ENCODE peak calls at places on chromosomes 11 and 22, in four cellular contexts. One of them, this sample, is unnamed.

GRCh38 chr11:106311531-106312230 is 234.2 kb downstream of the AASDHPPT start:
- DNase-seq in uterus: no peak
- DNase-seq in activated CD8-positive, alpha-beta T cell treated with anti-CD3 and anti-CD28 coated beads for 36 hours: no peak
- DNase-seq in MG63: no peak
- DNase-seq in this sample: no peak

GRCh38 chr11:129457321-129457720 is 81.7 kb downstream of the BARX2 start:
- DNase-seq in uterus: no peak
- DNase-seq in activated CD8-positive, alpha-beta T cell treated with anti-CD3 and anti-CD28 coated beads for 36 hours: no peak
- DNase-seq in MG63: no peak
- DNase-seq in this sample: no peak

GRCh38 chr11:28739489-28740280 is 631.5 kb downstream of the METTL15 start:
- DNase-seq in uterus: no peak
- DNase-seq in activated CD8-positive, alpha-beta T cell treated with anti-CD3 and anti-CD28 coated beads for 36 hours: no peak
- DNase-seq in MG63: no peak
- DNase-seq in this sample: no peak

GRCh38 chr11:35148163-35148562 is 9.2 kb downstream of the CD44 start:
- DNase-seq in uterus: no peak
- DNase-seq in activated CD8-positive, alpha-beta T cell treated with anti-CD3 and anti-CD28 coated beads for 36 hours: peak
- DNase-seq in MG63: no peak
- DNase-seq in this sample: no peak

GRCh38 chr11:120209750-120210650 is 832 bp upstream of the OAF start:
- DNase-seq in uterus: no peak
- DNase-seq in activated CD8-positive, alpha-beta T cell treated with anti-CD3 and anti-CD28 coated beads for 36 hours: no peak
- DNase-seq in MG63: no peak
- DNase-seq in this sample: no peak

GRCh38 chr11:116928845-116929244 is 91.4 kb upstream of the APOA1 start:
- DNase-seq in uterus: no peak
- DNase-seq in activated CD8-positive, alpha-beta T cell treated with anti-CD3 and anti-CD28 coated beads for 36 hours: no peak
- DNase-seq in MG63: no peak
- DNase-seq in this sample: no peak

GRCh38 chr11:1092919-1093318 is 18.2 kb downstream of the MUC2 start:
- DNase-seq in uterus: no peak
- DNase-seq in activated CD8-positive, alpha-beta T cell treated with anti-CD3 and anti-CD28 coated beads for 36 hours: no peak
- DNase-seq in MG63: no peak
- DNase-seq in this sample: no peak

GRCh38 chr11:126839496-126839895 is 161.1 kb downstream of the KIRREL3 start:
- DNase-seq in uterus: no peak
- DNase-seq in activated CD8-positive, alpha-beta T cell treated with anti-CD3 and anti-CD28 coated beads for 36 hours: no peak
- DNase-seq in MG63: no peak
- DNase-seq in this sample: no peak

GRCh38 chr11:47388697-47389576 is 10.6 kb upstream of the SPI1 start:
- DNase-seq in uterus: no peak
- DNase-seq in activated CD8-positive, alpha-beta T cell treated with anti-CD3 and anti-CD28 coated beads for 36 hours: no peak
- DNase-seq in MG63: no peak
- DNase-seq in this sample: no peak

GRCh38 chr11:57392421-57393105 is 2.1 kb upstream of the PRG2 start:
- DNase-seq in uterus: no peak
- DNase-seq in activated CD8-positive, alpha-beta T cell treated with anti-CD3 and anti-CD28 coated beads for 36 hours: no peak
- DNase-seq in MG63: no peak
- DNase-seq in this sample: no peak

GRCh38 chr11:112637046-112637445 is 324.2 kb upstream of the NCAM1 start:
- DNase-seq in uterus: no peak
- DNase-seq in activated CD8-positive, alpha-beta T cell treated with anti-CD3 and anti-CD28 coated beads for 36 hours: no peak
- DNase-seq in MG63: no peak
- DNase-seq in this sample: no peak

GRCh38 chr22:19014886-19015285 is 78.8 kb upstream of the PRODH start:
- DNase-seq in uterus: no peak
- DNase-seq in activated CD8-positive, alpha-beta T cell treated with anti-CD3 and anti-CD28 coated beads for 36 hours: no peak
- DNase-seq in MG63: no peak
- DNase-seq in this sample: no peak

GRCh38 chr11:19498986-19499669 is 213.5 kb upstream of the NAV2 start:
- DNase-seq in uterus: no peak
- DNase-seq in activated CD8-positive, alpha-beta T cell treated with anti-CD3 and anti-CD28 coated beads for 36 hours: no peak
- DNase-seq in MG63: peak
- DNase-seq in this sample: no peak

GRCh38 chr22:26837784-26838520 is 180.6 kb downstream of the MIAT start:
- DNase-seq in uterus: no peak
- DNase-seq in activated CD8-positive, alpha-beta T cell treated with anti-CD3 and anti-CD28 coated beads for 36 hours: no peak
- DNase-seq in MG63: no peak
- DNase-seq in this sample: no peak

GRCh38 chr22:45268958-45269844 is 15.5 kb upstream of the UPK3A start:
- DNase-seq in uterus: peak
- DNase-seq in activated CD8-positive, alpha-beta T cell treated with anti-CD3 and anti-CD28 coated beads for 36 hours: peak
- DNase-seq in MG63: peak
- DNase-seq in this sample: peak

GRCh38 chr11:121063728-121064127 is 37.3 kb upstream of the TECTA start:
- DNase-seq in uterus: no peak
- DNase-seq in activated CD8-positive, alpha-beta T cell treated with anti-CD3 and anti-CD28 coated beads for 36 hours: peak
- DNase-seq in MG63: no peak
- DNase-seq in this sample: no peak

GRCh38 chr11:102936864-102937509 is 18.5 kb downstream of the MMP13 start:
- DNase-seq in uterus: no peak
- DNase-seq in activated CD8-positive, alpha-beta T cell treated with anti-CD3 and anti-CD28 coated beads for 36 hours: no peak
- DNase-seq in MG63: no peak
- DNase-seq in this sample: no peak

GRCh38 chr22:32574397-32574796 is 99.8 kb downstream of the FBXO7 start:
- DNase-seq in uterus: no peak
- DNase-seq in activated CD8-positive, alpha-beta T cell treated with anti-CD3 and anti-CD28 coated beads for 36 hours: peak
- DNase-seq in MG63: no peak
- DNase-seq in this sample: no peak

GRCh38 chr22:40345801-40346177 is 511 bp upstream of the ADSL start:
- DNase-seq in uterus: no peak
- DNase-seq in activated CD8-positive, alpha-beta T cell treated with anti-CD3 and anti-CD28 coated beads for 36 hours: peak
- DNase-seq in MG63: peak
- DNase-seq in this sample: no peak

GRCh38 chr22:35957589-35957988 is 71.0 kb downstream of the RBFOX2 start:
- DNase-seq in uterus: no peak
- DNase-seq in activated CD8-positive, alpha-beta T cell treated with anti-CD3 and anti-CD28 coated beads for 36 hours: no peak
- DNase-seq in MG63: no peak
- DNase-seq in this sample: no peak

GRCh38 chr11:77125695-77126094 is 2.4 kb upstream of the MYO7A start:
- DNase-seq in uterus: no peak
- DNase-seq in activated CD8-positive, alpha-beta T cell treated with anti-CD3 and anti-CD28 coated beads for 36 hours: no peak
- DNase-seq in MG63: no peak
- DNase-seq in this sample: no peak

GRCh38 chr22:16961477-16962186 is 46.4 kb downstream of the GAB4 start:
- DNase-seq in uterus: no peak
- DNase-seq in activated CD8-positive, alpha-beta T cell treated with anti-CD3 and anti-CD28 coated beads for 36 hours: no peak
- DNase-seq in MG63: no peak
- DNase-seq in this sample: no peak

GRCh38 chr11:101390539-101390938 is 193.3 kb downstream of the TRPC6 start:
- DNase-seq in uterus: no peak
- DNase-seq in activated CD8-positive, alpha-beta T cell treated with anti-CD3 and anti-CD28 coated beads for 36 hours: no peak
- DNase-seq in MG63: no peak
- DNase-seq in this sample: no peak